ENCODE peak calls at places on chromosomes 4 and X, in five cellular contexts. One of them, this sample, is unnamed.

GRCh38 chr4:69321153-69321729 is 41.0 kb downstream of the UGT2B28 start:
- DNase-seq in HEK293T: no peak
- DNase-seq in SK-N-SH: no peak
- DNase-seq in HepG2: no peak
- DNase-seq in K562: no peak
- DNase-seq in this sample: no peak

GRCh38 chr4:31995943-31996901 is 1276.1 kb downstream of the PCDH7 start:
- DNase-seq in HEK293T: peak
- DNase-seq in SK-N-SH: no peak
- DNase-seq in HepG2: no peak
- DNase-seq in K562: peak
- DNase-seq in this sample: no peak

GRCh38 chr4:41885456-41885855 is 49.8 kb upstream of the TMEM33 start:
- DNase-seq in HEK293T: no peak
- DNase-seq in SK-N-SH: peak
- DNase-seq in HepG2: no peak
- DNase-seq in K562: no peak
- DNase-seq in this sample: no peak

GRCh38 chrX:42955349-42955748 is 177.4 kb upstream of the PPP1R2C start:
- DNase-seq in HEK293T: no peak
- DNase-seq in SK-N-SH: no peak
- DNase-seq in HepG2: no peak
- DNase-seq in K562: no peak
- DNase-seq in this sample: peak

GRCh38 chr4:102037566-102037965 is 247.0 kb downstream of the BANK1 start:
- DNase-seq in HEK293T: no peak
- DNase-seq in SK-N-SH: no peak
- DNase-seq in HepG2: no peak
- DNase-seq in K562: no peak
- DNase-seq in this sample: no peak

GRCh38 chr4:144578681-144579080 is 67.3 kb upstream of the HHIP start:
- DNase-seq in HEK293T: no peak
- DNase-seq in SK-N-SH: no peak
- DNase-seq in HepG2: no peak
- DNase-seq in K562: no peak
- DNase-seq in this sample: no peak

GRCh38 chr4:42425146-42426065 is 28.1 kb downstream of the SHISA3 start:
- DNase-seq in HEK293T: no peak
- DNase-seq in SK-N-SH: no peak
- DNase-seq in HepG2: no peak
- DNase-seq in K562: no peak
- DNase-seq in this sample: no peak

GRCh38 chrX:119147486-119147885 is 19.9 kb upstream of the KIAA1210 start:
- DNase-seq in HEK293T: no peak
- DNase-seq in SK-N-SH: no peak
- DNase-seq in HepG2: peak
- DNase-seq in K562: no peak
- DNase-seq in this sample: no peak

GRCh38 chr4:164856396-164856795 is 20.6 kb upstream of the APELA start:
- DNase-seq in HEK293T: no peak
- DNase-seq in SK-N-SH: no peak
- DNase-seq in HepG2: no peak
- DNase-seq in K562: no peak
- DNase-seq in this sample: no peak

GRCh38 chrX:39309018-39309620 is 507.9 kb downstream of the MID1IP1 start:
- DNase-seq in HEK293T: no peak
- DNase-seq in SK-N-SH: no peak
- DNase-seq in HepG2: no peak
- DNase-seq in K562: no peak
- DNase-seq in this sample: no peak

GRCh38 chr4:184843984-184844554 is 18.3 kb upstream of the ACSL1 start:
- DNase-seq in HEK293T: no peak
- DNase-seq in SK-N-SH: no peak
- DNase-seq in HepG2: no peak
- DNase-seq in K562: peak
- DNase-seq in this sample: no peak

GRCh38 chr4:153969542-153969941 is 180.7 kb upstream of the SFRP2 start:
- DNase-seq in HEK293T: no peak
- DNase-seq in SK-N-SH: no peak
- DNase-seq in HepG2: no peak
- DNase-seq in K562: no peak
- DNase-seq in this sample: no peak

GRCh38 chr4:140732780-140733179 is 23.4 kb downstream of the TBC1D9 start:
- DNase-seq in HEK293T: no peak
- DNase-seq in SK-N-SH: no peak
- DNase-seq in HepG2: no peak
- DNase-seq in K562: no peak
- DNase-seq in this sample: no peak

GRCh38 chr4:102403115-102403514 is 57.8 kb upstream of the SLC39A8 start:
- DNase-seq in HEK293T: no peak
- DNase-seq in SK-N-SH: no peak
- DNase-seq in HepG2: no peak
- DNase-seq in K562: no peak
- DNase-seq in this sample: no peak

GRCh38 chr4:186137193-186137792 is 32.8 kb downstream of the FAM149A start:
- DNase-seq in HEK293T: peak
- DNase-seq in SK-N-SH: peak
- DNase-seq in HepG2: no peak
- DNase-seq in K562: no peak
- DNase-seq in this sample: no peak

GRCh38 chrX:13208281-13208935 is 111.4 kb downstream of the ATXN3L start:
- DNase-seq in HEK293T: no peak
- DNase-seq in SK-N-SH: no peak
- DNase-seq in HepG2: peak
- DNase-seq in K562: no peak
- DNase-seq in this sample: no peak

GRCh38 chr4:174449152-174449551 is 73.1 kb downstream of the HPGD start:
- DNase-seq in HEK293T: no peak
- DNase-seq in SK-N-SH: no peak
- DNase-seq in HepG2: no peak
- DNase-seq in K562: no peak
- DNase-seq in this sample: no peak

GRCh38 chr4:147813107-147813773 is 81.4 kb downstream of the ARHGAP10 start:
- DNase-seq in HEK293T: no peak
- DNase-seq in SK-N-SH: no peak
- DNase-seq in HepG2: no peak
- DNase-seq in K562: no peak
- DNase-seq in this sample: no peak

GRCh38 chrX:153225438-153226098 is 46.5 kb downstream of the MAGEA1 start:
- DNase-seq in HEK293T: no peak
- DNase-seq in SK-N-SH: no peak
- DNase-seq in HepG2: no peak
- DNase-seq in K562: no peak
- DNase-seq in this sample: no peak

GRCh38 chrX:150934453-150934852 is 36.0 kb upstream of the CD99L2 start:
- DNase-seq in HEK293T: no peak
- DNase-seq in SK-N-SH: no peak
- DNase-seq in HepG2: no peak
- DNase-seq in K562: no peak
- DNase-seq in this sample: no peak

GRCh38 chrX:3815896-3816664 is 102.6 kb upstream of the PRKX start:
- DNase-seq in HEK293T: peak
- DNase-seq in SK-N-SH: peak
- DNase-seq in HepG2: peak
- DNase-seq in K562: peak
- DNase-seq in this sample: peak

GRCh38 chr4:107658400-107659326 is 61.4 kb downstream of the PAPSS1 start:
- DNase-seq in HEK293T: no peak
- DNase-seq in SK-N-SH: no peak
- DNase-seq in HepG2: no peak
- DNase-seq in K562: no peak
- DNase-seq in this sample: no peak

GRCh38 chr4:94532016-94532789 is 80.5 kb downstream of the PDLIM5 start:
- DNase-seq in HEK293T: no peak
- DNase-seq in SK-N-SH: no peak
- DNase-seq in HepG2: no peak
- DNase-seq in K562: peak
- DNase-seq in this sample: no peak

GRCh38 chr4:20773144-20773997 is 73.1 kb downstream of the PACRGL start:
- DNase-seq in HEK293T: peak
- DNase-seq in SK-N-SH: peak
- DNase-seq in HepG2: peak
- DNase-seq in K562: peak
- DNase-seq in this sample: no peak

GRCh38 chr4:137819964-137820383 is 287.7 kb upstream of the PCDH18 start:
- DNase-seq in HEK293T: peak
- DNase-seq in SK-N-SH: peak
- DNase-seq in HepG2: peak
- DNase-seq in K562: peak
- DNase-seq in this sample: peak

GRCh38 chr4:1903035-1903434 is 31.8 kb downstream of the NSD2 start:
- DNase-seq in HEK293T: no peak
- DNase-seq in SK-N-SH: no peak
- DNase-seq in HepG2: no peak
- DNase-seq in K562: no peak
- DNase-seq in this sample: no peak

GRCh38 chr4:78781925-78782324 is 5.8 kb downstream of the BMP2K start:
- DNase-seq in HEK293T: no peak
- DNase-seq in SK-N-SH: no peak
- DNase-seq in HepG2: no peak
- DNase-seq in K562: no peak
- DNase-seq in this sample: no peak

GRCh38 chrX:2781698-2782097 is 29.9 kb downstream of the XG start:
- DNase-seq in HEK293T: no peak
- DNase-seq in SK-N-SH: no peak
- DNase-seq in HepG2: no peak
- DNase-seq in K562: no peak
- DNase-seq in this sample: peak

GRCh38 chr4:11857881-11858280 is 429.2 kb upstream of the HS3ST1 start:
- DNase-seq in HEK293T: no peak
- DNase-seq in SK-N-SH: no peak
- DNase-seq in HepG2: no peak
- DNase-seq in K562: no peak
- DNase-seq in this sample: no peak

GRCh38 chrX:145396612-145397011 is 149.3 kb downstream of the SPANXN1 start:
- DNase-seq in HEK293T: no peak
- DNase-seq in SK-N-SH: no peak
- DNase-seq in HepG2: no peak
- DNase-seq in K562: no peak
- DNase-seq in this sample: no peak

GRCh38 chrX:4925911-4926310 is 1212.5 kb upstream of the PRKX start:
- DNase-seq in HEK293T: no peak
- DNase-seq in SK-N-SH: no peak
- DNase-seq in HepG2: no peak
- DNase-seq in K562: no peak
- DNase-seq in this sample: no peak

GRCh38 chr4:37795796-37796195 is 30.7 kb upstream of the PGM2 start:
- DNase-seq in HEK293T: no peak
- DNase-seq in SK-N-SH: no peak
- DNase-seq in HepG2: no peak
- DNase-seq in K562: no peak
- DNase-seq in this sample: no peak

GRCh38 chr4:37797923-37798322 is 28.6 kb upstream of the PGM2 start:
- DNase-seq in HEK293T: no peak
- DNase-seq in SK-N-SH: no peak
- DNase-seq in HepG2: no peak
- DNase-seq in K562: no peak
- DNase-seq in this sample: no peak

GRCh38 chr4:37794046-37794445 is 32.4 kb upstream of the PGM2 start:
- DNase-seq in HEK293T: no peak
- DNase-seq in SK-N-SH: no peak
- DNase-seq in HepG2: no peak
- DNase-seq in K562: no peak
- DNase-seq in this sample: no peak

GRCh38 chr4:37792241-37792640 is 34.2 kb upstream of the PGM2 start:
- DNase-seq in HEK293T: no peak
- DNase-seq in SK-N-SH: no peak
- DNase-seq in HepG2: no peak
- DNase-seq in K562: no peak
- DNase-seq in this sample: no peak

DNA sequence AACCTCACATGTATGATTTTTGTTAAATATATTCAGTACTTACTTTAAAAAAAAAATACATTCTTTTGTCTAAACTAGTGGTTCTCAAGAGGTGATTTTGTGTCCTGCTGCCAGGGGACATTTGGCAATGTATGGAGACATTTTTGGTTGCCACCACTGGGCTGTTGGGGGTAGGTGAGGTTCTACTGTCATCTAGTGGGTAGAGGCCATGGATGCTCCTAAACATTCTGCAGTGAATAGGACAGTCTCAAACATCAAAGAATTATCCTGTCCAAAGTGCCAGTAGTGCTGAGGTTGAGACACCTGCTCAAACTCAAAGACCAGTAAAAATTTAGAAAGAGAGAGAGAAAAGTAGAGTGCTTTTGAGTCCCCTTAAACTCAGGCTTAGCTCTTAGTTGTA is 32.9 kb upstream of the PGM2 start:
- DNase-seq in HEK293T: no peak
- DNase-seq in SK-N-SH: no peak
- DNase-seq in HepG2: peak
- DNase-seq in K562: no peak
- DNase-seq in this sample: no peak
- TF ChIP-seq FOXM1 in HEK293T: no peak
- TF ChIP-seq FOXM1 in SK-N-SH: no peak
- TF ChIP-seq FOXM1 in HepG2: no peak
- TF ChIP-seq FOXM1 in K562: no peak
- TF ChIP-seq FOXM1 in this sample: no peak

DNA sequence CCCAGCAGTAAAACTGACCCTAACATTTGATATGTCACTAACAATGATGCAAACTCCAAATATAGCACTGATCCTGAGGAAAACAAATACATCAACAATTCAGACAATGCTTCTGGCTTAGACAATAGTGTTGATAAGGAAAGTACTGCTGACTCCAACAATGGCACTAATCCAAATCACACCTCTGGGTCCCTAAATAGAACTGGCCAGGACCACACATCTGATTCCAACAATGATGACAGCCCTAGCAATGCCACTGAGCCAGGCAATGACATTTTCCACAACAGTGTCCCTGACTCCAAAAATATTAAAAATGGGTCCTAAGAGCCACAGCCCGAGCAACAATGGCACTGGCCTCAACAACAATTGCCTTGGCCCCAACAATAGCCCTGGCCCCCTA is 243.1 kb upstream of the APOOL start:
- DNase-seq in HEK293T: no peak
- DNase-seq in SK-N-SH: no peak
- DNase-seq in HepG2: no peak
- DNase-seq in K562: no peak
- DNase-seq in this sample: no peak
- TF ChIP-seq FOXM1 in HEK293T: no peak
- TF ChIP-seq FOXM1 in SK-N-SH: no peak
- TF ChIP-seq FOXM1 in HepG2: no peak
- TF ChIP-seq FOXM1 in K562: no peak
- TF ChIP-seq FOXM1 in this sample: no peak

GRCh38 chr4:113636438-113636818 is 125.1 kb downstream of the CAMK2D start:
- DNase-seq in HEK293T: no peak
- DNase-seq in SK-N-SH: no peak
- DNase-seq in HepG2: peak
- DNase-seq in K562: no peak
- DNase-seq in this sample: no peak
- TF ChIP-seq FOXM1 in HEK293T: no peak
- TF ChIP-seq FOXM1 in SK-N-SH: no peak
- TF ChIP-seq FOXM1 in HepG2: no peak
- TF ChIP-seq FOXM1 in K562: no peak
- TF ChIP-seq FOXM1 in this sample: no peak

GRCh38 chr4:100609810-100610209 is 92.0 kb upstream of the EMCN start:
- DNase-seq in HEK293T: no peak
- DNase-seq in SK-N-SH: no peak
- DNase-seq in HepG2: no peak
- DNase-seq in K562: no peak
- DNase-seq in this sample: no peak
- TF ChIP-seq FOXM1 in HEK293T: no peak
- TF ChIP-seq FOXM1 in SK-N-SH: no peak
- TF ChIP-seq FOXM1 in HepG2: no peak
- TF ChIP-seq FOXM1 in K562: no peak
- TF ChIP-seq FOXM1 in this sample: no peak